ENCODE peak calls at places on chromosomes 16 and 17, in six cellular contexts. H, X, W, I, B and Q are unnamed samples.

GRCh38 chr17:28857848-28858360 is 3.1 kb downstream of the ERAL1 start:
- DNase-seq in H (no peak), X (no peak), W (no peak), I (no peak), B (no peak), Q (no peak)

GRCh38 chr16:72469932-72470331 is 298.0 kb upstream of the PMFBP1 start:
- DNase-seq in H (no peak), X (no peak), W (no peak), I (no peak), B (no peak), Q (no peak)

GRCh38 chr17:76994237-76994637 is 126.0 kb downstream of the MGAT5B start:
- DNase-seq in H (no peak), X (no peak), W (no peak), I (no peak), B (no peak), Q (peak)

GRCh38 chr17:43861960-43862359 is 15.0 kb downstream of the CD300LG start:
- DNase-seq in H (no peak), X (no peak), W (no peak), I (no peak), B (no peak), Q (no peak)

GRCh38 chr17:8155341-8156173 is 3.4 kb upstream of the PER1 start:
- DNase-seq in H (no peak), X (no peak), W (no peak), I (no peak), B (peak), Q (peak)

GRCh38 chr16:1614226-1615102 is 2.3 kb downstream of the CRAMP1 start:
- DNase-seq in H (peak), X (no peak), W (peak), I (peak), B (peak), Q (peak)

GRCh38 chr17:82302498-82302963 is 14.9 kb downstream of the CD7 start:
- DNase-seq in H (no peak), X (no peak), W (no peak), I (no peak), B (no peak), Q (no peak)

GRCh38 chr16:84266451-84266850 is 26.6 kb upstream of the KCNG4 start:
- DNase-seq in H (peak), X (peak), W (no peak), I (peak), B (no peak), Q (peak)

GRCh38 chr17:27345141-27345904 is 51.4 kb downstream of the WSB1 start:
- DNase-seq in H (no peak), X (no peak), W (no peak), I (no peak), B (no peak), Q (peak)

GRCh38 chr16:47731252-47731651 is 270.1 kb downstream of the PHKB start:
- DNase-seq in H (no peak), X (no peak), W (no peak), I (peak), B (no peak), Q (no peak)

GRCh38 chr16:66007717-66008116 is 358.8 kb upstream of the CDH5 start:
- DNase-seq in H (no peak), X (no peak), W (no peak), I (peak), B (no peak), Q (peak)

GRCh38 chr17:69581061-69581955 is 166.8 kb downstream of the MAP2K6 start:
- DNase-seq in H (no peak), X (peak), W (no peak), I (no peak), B (no peak), Q (peak)

GRCh38 chr16:86986809-86987487 is 330.2 kb downstream of the C16orf95 start:
- DNase-seq in H (no peak), X (no peak), W (no peak), I (no peak), B (no peak), Q (no peak)

GRCh38 chr16:50528820-50529219 is 19.4 kb upstream of the NKD1 start:
- DNase-seq in H (no peak), X (no peak), W (no peak), I (no peak), B (no peak), Q (no peak)

GRCh38 chr16:50529334-50529733 is 18.9 kb upstream of the NKD1 start:
- DNase-seq in H (no peak), X (no peak), W (no peak), I (no peak), B (no peak), Q (no peak)

GRCh38 chr16:50531901-50532300 is 16.3 kb upstream of the NKD1 start:
- DNase-seq in H (no peak), X (no peak), W (no peak), I (no peak), B (no peak), Q (no peak)

GRCh38 chr16:50531359-50531758 is 16.8 kb upstream of the NKD1 start:
- DNase-seq in H (no peak), X (no peak), W (no peak), I (no peak), B (peak), Q (no peak)

DNA sequence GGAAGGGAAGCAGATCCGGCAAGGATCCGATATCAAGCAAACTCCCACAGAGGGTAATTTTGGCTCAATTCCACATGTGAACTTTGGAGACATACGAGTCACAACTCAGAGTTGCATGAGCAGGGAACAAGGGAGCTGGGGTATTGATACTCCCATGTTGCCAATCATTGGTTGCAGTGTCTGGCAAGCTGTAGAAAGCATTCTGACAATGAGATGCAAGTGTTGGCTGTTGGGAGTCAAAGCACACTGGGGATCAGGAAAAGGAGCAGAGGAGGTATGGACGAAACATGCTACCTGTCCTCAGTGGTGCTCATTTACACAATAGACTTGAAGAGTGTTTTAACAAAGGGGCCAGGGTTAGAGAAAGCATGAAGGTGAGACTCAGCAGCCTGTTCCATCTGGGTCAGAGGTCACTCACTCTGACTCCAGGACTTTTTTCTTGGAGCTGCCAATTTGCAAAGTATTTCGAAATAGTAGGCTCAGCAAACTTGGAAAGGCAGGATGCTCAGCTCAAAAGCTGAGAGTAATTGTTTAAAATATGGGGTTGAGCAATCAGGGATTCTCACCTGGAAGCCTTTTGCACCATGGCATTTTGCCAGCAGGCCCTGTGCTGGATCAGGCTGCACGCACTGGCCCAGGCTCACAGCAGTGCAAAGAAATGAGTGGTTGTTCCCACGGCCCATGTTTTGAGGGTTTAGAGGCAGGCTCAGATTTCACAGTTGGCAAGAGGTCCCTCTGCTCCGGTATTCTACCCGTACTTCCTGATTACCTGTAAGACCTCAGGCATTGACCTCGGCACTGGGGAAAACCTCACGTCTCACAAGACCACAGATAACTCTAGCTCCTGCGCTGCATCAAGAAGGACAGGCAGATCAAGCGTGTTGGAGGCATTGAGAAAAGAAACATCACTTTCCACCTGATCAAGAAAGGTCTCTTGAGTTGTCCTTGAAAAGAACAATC is 17.6 kb upstream of the NKD1 start:
- DNase-seq in H (no peak), X (no peak), W (no peak), I (no peak), B (peak), Q (no peak)
- TF ChIP-seq CTCF in H (no peak), X (no peak), W (no peak), I (no peak), B (no peak), Q (no peak)

DNA sequence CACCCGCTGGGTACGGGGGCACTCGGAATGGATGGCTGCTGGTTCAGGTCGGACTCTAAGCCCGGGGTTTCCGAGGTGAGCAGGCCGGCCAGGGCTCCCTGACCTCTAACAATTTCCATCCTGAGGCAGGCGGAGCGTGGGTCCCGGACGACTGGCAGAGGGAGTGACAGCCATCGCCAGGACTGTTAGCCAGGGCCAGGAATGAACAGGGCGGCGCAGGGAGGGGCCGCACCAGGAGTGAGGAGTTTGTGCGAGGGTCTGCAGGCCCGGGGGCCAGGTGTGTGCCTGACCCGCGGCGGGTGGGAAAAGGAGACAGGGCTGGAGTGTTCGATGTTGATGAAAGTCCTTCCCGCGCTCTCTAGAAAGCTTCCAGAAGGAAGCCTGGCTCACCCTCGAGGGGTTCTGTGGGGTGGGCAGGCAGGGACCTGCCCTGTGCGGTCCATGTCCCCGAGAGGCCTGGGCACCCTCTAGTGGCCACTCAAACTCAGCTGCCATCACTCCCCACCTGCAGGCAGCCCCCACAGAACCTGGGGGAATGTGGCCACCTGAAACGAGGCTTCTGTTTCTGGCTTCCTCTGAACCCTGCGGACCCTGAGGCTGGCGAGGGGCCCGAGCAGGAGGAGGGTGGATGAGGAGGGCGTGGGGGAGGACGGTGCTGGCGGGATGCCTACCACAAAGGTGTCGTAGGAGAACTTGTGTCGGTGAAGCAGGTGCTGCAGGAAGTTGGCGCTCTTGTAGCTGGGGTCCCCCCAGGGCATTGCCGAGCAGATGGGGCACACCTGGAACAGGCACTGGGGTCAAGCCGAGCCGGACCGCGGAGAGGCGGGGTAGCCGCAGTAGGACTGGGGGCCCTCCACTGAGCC is 8.1 kb downstream of the RNF166 start:
- DNase-seq in H (no peak), X (no peak), W (no peak), I (no peak), B (no peak), Q (no peak)
- TF ChIP-seq CTCF in H (peak), X (peak), W (no peak), I (no peak), B (no peak), Q (peak)

GRCh38 chr16:54812229-54812628 is 118.4 kb upstream of the IRX5 start:
- DNase-seq in H (no peak), X (no peak), W (no peak), I (peak), B (no peak), Q (no peak)
- TF ChIP-seq CTCF in H (peak), X (no peak), W (no peak), I (peak), B (no peak), Q (no peak)

DNA sequence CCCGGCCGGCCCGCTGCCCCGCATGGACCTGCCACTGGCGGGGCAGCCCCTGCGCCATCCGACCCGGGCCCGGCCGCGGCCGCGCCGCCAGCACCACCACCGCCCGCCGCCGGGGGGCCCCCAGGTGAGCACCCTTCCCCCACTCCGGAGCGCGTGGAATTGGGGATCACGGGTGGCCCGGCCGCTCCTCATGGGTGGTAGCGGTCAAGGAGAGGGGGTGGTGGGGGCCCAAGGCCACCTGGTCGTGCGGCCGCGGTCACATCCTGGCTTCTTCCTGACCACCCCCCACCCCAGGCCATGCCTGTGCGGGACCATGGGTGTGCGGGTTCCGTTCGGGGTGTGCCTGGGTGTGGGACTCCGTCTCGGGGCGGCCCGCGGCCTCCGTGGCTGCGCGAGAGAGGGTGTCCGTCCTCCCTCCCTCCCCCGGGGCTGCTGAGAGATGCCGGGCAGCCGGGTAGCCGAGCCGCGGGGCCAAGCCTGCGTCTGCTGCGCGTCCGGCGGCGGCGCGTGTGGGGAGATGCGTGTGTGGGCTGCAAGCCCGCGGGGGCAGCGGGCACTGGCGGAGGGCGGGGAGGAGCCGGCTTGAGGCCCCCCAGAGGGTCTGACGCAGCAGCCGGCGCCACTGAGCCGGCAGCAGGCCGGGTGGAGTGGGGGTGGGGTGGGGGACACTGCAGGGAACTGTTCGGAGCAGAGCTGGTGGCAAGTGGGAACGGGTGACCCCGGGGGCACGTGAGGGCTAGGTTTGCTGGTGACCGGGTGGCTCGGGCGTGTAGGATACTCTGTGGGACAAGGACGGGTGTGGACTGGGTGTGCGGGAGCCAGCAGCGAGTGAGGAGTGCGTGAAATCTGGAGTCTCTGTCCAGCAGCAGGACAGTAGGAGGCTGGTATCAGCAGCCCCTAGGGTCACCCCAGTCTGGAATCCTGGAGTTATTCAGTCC is 6.7 kb downstream of the ACD start:
- DNase-seq in H (peak), X (no peak), W (no peak), I (no peak), B (no peak), Q (peak)
- TF ChIP-seq CTCF in H (peak), X (no peak), W (no peak), I (no peak), B (no peak), Q (peak)

DNA sequence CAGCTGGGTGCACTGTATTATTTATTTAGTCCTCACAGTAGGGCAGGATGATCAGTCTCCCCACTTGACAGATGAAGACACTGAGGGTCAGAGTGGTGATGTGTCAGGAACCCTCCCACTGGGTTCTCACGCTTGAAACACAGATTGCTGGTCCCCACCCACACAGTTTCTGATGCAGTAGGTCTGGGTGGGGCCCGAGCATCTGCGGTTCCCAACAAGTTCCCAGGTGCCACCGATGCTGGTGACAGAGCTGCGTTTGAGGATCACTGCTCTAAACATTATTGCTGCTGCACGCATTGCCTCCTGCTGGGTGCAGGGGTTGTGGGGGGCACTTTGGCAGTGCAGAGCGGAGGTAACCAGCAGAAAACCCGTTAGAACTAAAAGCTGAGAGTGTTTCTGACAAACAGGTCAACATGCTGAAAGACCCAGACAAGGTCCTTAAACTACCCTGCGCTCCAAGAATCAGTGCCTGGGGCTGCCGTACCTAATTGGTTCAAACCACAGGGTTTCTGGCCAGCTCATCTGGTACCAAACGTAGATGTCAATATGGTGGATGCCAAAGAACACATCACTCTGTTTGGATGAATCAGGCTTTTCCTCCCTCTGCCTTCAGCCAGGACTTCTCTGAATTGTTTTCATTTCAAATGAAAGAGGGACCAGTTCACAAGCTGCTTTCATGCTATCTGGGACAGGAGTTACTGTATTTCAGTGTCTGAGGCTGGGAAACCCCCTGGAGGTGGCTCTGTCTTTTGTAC is 76.0 kb downstream of the ABCC1 start:
- DNase-seq in H (no peak), X (no peak), W (peak), I (peak), B (no peak), Q (no peak)
- TF ChIP-seq CTCF in H (no peak), X (no peak), W (no peak), I (peak), B (no peak), Q (no peak)

GRCh38 chr16:49856741-49857330 is 924 bp upstream of the ZNF423 start:
- DNase-seq in H (peak), X (no peak), W (no peak), I (peak), B (peak), Q (peak)

GRCh38 chr16:49859139-49859947 is 3.4 kb upstream of the ZNF423 start:
- DNase-seq in H (peak), X (no peak), W (no peak), I (no peak), B (no peak), Q (peak)

GRCh38 chr16:49855822-49856740 is at the start of gene ZNF423:
- DNase-seq in H (peak), X (no peak), W (no peak), I (no peak), B (no peak), Q (peak)

GRCh38 chr16:49858200-49859129 is 2.6 kb upstream of the ZNF423 start:
- DNase-seq in H (peak), X (no peak), W (no peak), I (no peak), B (no peak), Q (peak)

DNA sequence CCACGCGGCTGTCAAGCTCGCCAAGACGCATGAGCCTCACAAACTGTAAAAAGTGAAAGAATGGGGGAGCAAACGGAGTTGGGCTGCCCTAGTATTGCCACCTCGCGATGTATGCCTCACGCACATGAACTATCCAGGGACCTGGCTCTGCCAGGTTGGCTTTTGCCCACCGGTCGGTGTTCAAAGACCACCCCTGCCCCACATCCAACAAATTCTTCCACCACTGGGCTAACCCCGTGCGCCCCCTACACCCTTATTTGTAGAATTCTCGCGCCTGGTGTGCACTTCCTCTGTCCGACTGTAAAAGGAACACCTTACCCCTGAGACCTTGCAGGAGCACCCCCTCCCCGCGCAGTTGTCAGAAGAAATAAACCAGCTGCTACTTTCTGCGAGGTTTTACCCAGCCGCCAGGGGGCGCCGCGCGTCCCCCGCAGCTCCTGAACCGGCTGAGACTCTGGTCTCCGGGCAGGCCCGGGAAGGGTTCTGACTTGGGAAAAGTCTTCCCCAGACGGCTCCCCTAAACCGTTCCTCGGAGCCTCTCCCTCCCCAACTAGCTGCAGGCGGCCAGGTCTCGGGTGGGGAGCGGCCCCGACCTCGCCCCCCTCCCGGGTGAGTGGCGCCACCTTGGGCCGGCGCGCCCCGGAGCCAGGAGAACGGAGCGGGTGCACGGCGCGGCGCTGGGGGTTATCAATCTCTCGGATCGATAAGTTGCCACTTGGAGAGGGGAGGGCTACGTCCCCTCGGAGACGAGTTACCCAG is 1.7 kb upstream of the ZNF423 start:
- DNase-seq in H (peak), X (no peak), W (no peak), I (peak), B (peak), Q (peak)
- TF ChIP-seq CTCF in H (peak), X (peak), W (peak), I (peak), B (no peak), Q (peak)